ENCODE peak calls at places on chromosomes 1 and 21, in four cellular contexts. One of them, this sample, is unnamed.

GRCh38 chr1:107877092-107877491 is 87.9 kb downstream of the VAV3 start:
- DNase-seq in psoas muscle: no peak
- DNase-seq in foreskin fibroblast: peak
- DNase-seq in body of pancreas: no peak
- DNase-seq in this sample: no peak

GRCh38 chr1:198443374-198444233 is 96.9 kb downstream of the ATP6V1G3 start:
- DNase-seq in psoas muscle: no peak
- DNase-seq in foreskin fibroblast: peak
- DNase-seq in body of pancreas: no peak
- DNase-seq in this sample: peak

GRCh38 chr1:18603212-18603852 is 27.3 kb upstream of the PAX7 start:
- DNase-seq in psoas muscle: no peak
- DNase-seq in foreskin fibroblast: no peak
- DNase-seq in body of pancreas: no peak
- DNase-seq in this sample: no peak

GRCh38 chr1:157639800-157640199 is 41.9 kb upstream of the FCRL4 start:
- DNase-seq in psoas muscle: no peak
- DNase-seq in foreskin fibroblast: no peak
- DNase-seq in body of pancreas: no peak
- DNase-seq in this sample: no peak

GRCh38 chr21:34147835-34148804 is 74.7 kb downstream of the MRPS6 start:
- DNase-seq in psoas muscle: no peak
- DNase-seq in foreskin fibroblast: peak
- DNase-seq in body of pancreas: no peak
- DNase-seq in this sample: no peak

GRCh38 chr21:46128106-46128982 is 27.0 kb downstream of the FTCD start:
- DNase-seq in psoas muscle: no peak
- DNase-seq in foreskin fibroblast: peak
- DNase-seq in body of pancreas: no peak
- DNase-seq in this sample: no peak

GRCh38 chr1:78411707-78412106 is 79.1 kb upstream of the PTGFR start:
- DNase-seq in psoas muscle: no peak
- DNase-seq in foreskin fibroblast: no peak
- DNase-seq in body of pancreas: no peak
- DNase-seq in this sample: no peak

GRCh38 chr21:46065215-46065992 is 32.5 kb upstream of the COL6A2 start:
- DNase-seq in psoas muscle: peak
- DNase-seq in foreskin fibroblast: peak
- DNase-seq in body of pancreas: no peak
- DNase-seq in this sample: no peak

GRCh38 chr21:15140321-15141019 is 75.7 kb upstream of the NRIP1 start:
- DNase-seq in psoas muscle: no peak
- DNase-seq in foreskin fibroblast: no peak
- DNase-seq in body of pancreas: peak
- DNase-seq in this sample: no peak

GRCh38 chr1:245764040-245764439 is 609.3 kb downstream of the KIF26B start:
- DNase-seq in psoas muscle: no peak
- DNase-seq in foreskin fibroblast: peak
- DNase-seq in body of pancreas: no peak
- DNase-seq in this sample: no peak

GRCh38 chr1:212034516-212035122 is 738 bp downstream of the INTS7 start:
- DNase-seq in psoas muscle: no peak
- DNase-seq in foreskin fibroblast: no peak
- DNase-seq in body of pancreas: no peak
- DNase-seq in this sample: no peak

GRCh38 chr1:198763298-198763714 is 124.5 kb downstream of the PTPRC start:
- DNase-seq in psoas muscle: no peak
- DNase-seq in foreskin fibroblast: peak
- DNase-seq in body of pancreas: no peak
- DNase-seq in this sample: no peak

GRCh38 chr1:113818585-113818984 is 6.3 kb upstream of the RSBN1 start:
- DNase-seq in psoas muscle: no peak
- DNase-seq in foreskin fibroblast: no peak
- DNase-seq in body of pancreas: no peak
- DNase-seq in this sample: no peak

GRCh38 chr1:96374076-96374762 is 347.4 kb upstream of the PTBP2 start:
- DNase-seq in psoas muscle: no peak
- DNase-seq in foreskin fibroblast: peak
- DNase-seq in body of pancreas: no peak
- DNase-seq in this sample: no peak

GRCh38 chr1:60504206-60504868 is 430.8 kb upstream of the C1orf87 start:
- DNase-seq in psoas muscle: no peak
- DNase-seq in foreskin fibroblast: peak
- DNase-seq in body of pancreas: no peak
- DNase-seq in this sample: no peak

GRCh38 chr1:164764333-164764732 is 205.3 kb downstream of the PBX1 start:
- DNase-seq in psoas muscle: no peak
- DNase-seq in foreskin fibroblast: peak
- DNase-seq in body of pancreas: no peak
- DNase-seq in this sample: no peak

GRCh38 chr21:45130324-45130774 is 56.0 kb downstream of the ADARB1 start:
- DNase-seq in psoas muscle: no peak
- DNase-seq in foreskin fibroblast: peak
- DNase-seq in body of pancreas: no peak
- DNase-seq in this sample: peak

GRCh38 chr1:189429610-189430009 is 1048.1 kb downstream of the BRINP3 start:
- DNase-seq in psoas muscle: no peak
- DNase-seq in foreskin fibroblast: peak
- DNase-seq in body of pancreas: no peak
- DNase-seq in this sample: no peak

GRCh38 chr21:16071082-16071481 is 341.3 kb downstream of the USP25 start:
- DNase-seq in psoas muscle: peak
- DNase-seq in foreskin fibroblast: peak
- DNase-seq in body of pancreas: no peak
- DNase-seq in this sample: no peak

GRCh38 chr1:172670791-172671190 is 11.9 kb downstream of the FASLG start:
- DNase-seq in psoas muscle: no peak
- DNase-seq in foreskin fibroblast: no peak
- DNase-seq in body of pancreas: no peak
- DNase-seq in this sample: no peak

GRCh38 chr1:233140974-233141373 is 154.6 kb downstream of the PCNX2 start:
- DNase-seq in psoas muscle: no peak
- DNase-seq in foreskin fibroblast: peak
- DNase-seq in body of pancreas: no peak
- DNase-seq in this sample: no peak

GRCh38 chr1:164602480-164603093 is 43.6 kb downstream of the PBX1 start:
- DNase-seq in psoas muscle: peak
- DNase-seq in foreskin fibroblast: peak
- DNase-seq in body of pancreas: peak
- DNase-seq in this sample: no peak

GRCh38 chr1:245234217-245235120 is 79.7 kb downstream of the KIF26B start:
- DNase-seq in psoas muscle: no peak
- DNase-seq in foreskin fibroblast: no peak
- DNase-seq in body of pancreas: peak
- DNase-seq in this sample: no peak

GRCh38 chr1:40668769-40669525 is 3.5 kb upstream of the RIMS3 start:
- DNase-seq in psoas muscle: peak
- DNase-seq in foreskin fibroblast: peak
- DNase-seq in body of pancreas: peak
- DNase-seq in this sample: no peak

GRCh38 chr1:221435510-221435909 is 306.4 kb downstream of the DUSP10 start:
- DNase-seq in psoas muscle: no peak
- DNase-seq in foreskin fibroblast: peak
- DNase-seq in body of pancreas: no peak
- DNase-seq in this sample: no peak

GRCh38 chr1:204706838-204707509 is 21.4 kb upstream of the LRRN2 start:
- DNase-seq in psoas muscle: no peak
- DNase-seq in foreskin fibroblast: no peak
- DNase-seq in body of pancreas: no peak
- DNase-seq in this sample: no peak

GRCh38 chr1:179831225-179831624 is 46.4 kb downstream of the TOR1AIP2 start:
- DNase-seq in psoas muscle: no peak
- DNase-seq in foreskin fibroblast: no peak
- DNase-seq in body of pancreas: no peak
- DNase-seq in this sample: no peak

GRCh38 chr1:57017717-57018116 is 51.9 kb upstream of the C8B start:
- DNase-seq in psoas muscle: no peak
- DNase-seq in foreskin fibroblast: peak
- DNase-seq in body of pancreas: no peak
- DNase-seq in this sample: no peak

GRCh38 chr1:24551910-24552571 is 3.8 kb upstream of the NCMAP start:
- DNase-seq in psoas muscle: no peak
- DNase-seq in foreskin fibroblast: no peak
- DNase-seq in body of pancreas: no peak
- DNase-seq in this sample: peak

GRCh38 chr1:12063141-12064072 is at the start of gene TNFRSF8:
- DNase-seq in psoas muscle: no peak
- DNase-seq in foreskin fibroblast: peak
- DNase-seq in body of pancreas: no peak
- DNase-seq in this sample: no peak

GRCh38 chr1:111227875-111228747 is 598 bp downstream of the CHI3L2 start:
- DNase-seq in psoas muscle: no peak
- DNase-seq in foreskin fibroblast: peak
- DNase-seq in body of pancreas: peak
- DNase-seq in this sample: no peak

GRCh38 chr21:41769521-41769920 is 2.7 kb upstream of the RIPK4 start:
- DNase-seq in psoas muscle: no peak
- DNase-seq in foreskin fibroblast: no peak
- DNase-seq in body of pancreas: no peak
- DNase-seq in this sample: no peak

GRCh38 chr21:41767606-41768370 is 936 bp upstream of the RIPK4 start:
- DNase-seq in psoas muscle: no peak
- DNase-seq in foreskin fibroblast: peak
- DNase-seq in body of pancreas: no peak
- DNase-seq in this sample: no peak

GRCh38 chr21:41769933-41770332 is 3.1 kb upstream of the RIPK4 start:
- DNase-seq in psoas muscle: no peak
- DNase-seq in foreskin fibroblast: no peak
- DNase-seq in body of pancreas: no peak
- DNase-seq in this sample: no peak

GRCh38 chr21:41769106-41769505 is 2.3 kb upstream of the RIPK4 start:
- DNase-seq in psoas muscle: no peak
- DNase-seq in foreskin fibroblast: no peak
- DNase-seq in body of pancreas: no peak
- DNase-seq in this sample: no peak

GRCh38 chr21:41768371-41769042 is 1.7 kb upstream of the RIPK4 start:
- DNase-seq in psoas muscle: no peak
- DNase-seq in foreskin fibroblast: peak
- DNase-seq in body of pancreas: peak
- DNase-seq in this sample: no peak
- TF ChIP-seq CTCF in psoas muscle: no peak
- TF ChIP-seq CTCF in foreskin fibroblast: peak
- TF ChIP-seq CTCF in body of pancreas: no peak
- TF ChIP-seq CTCF in this sample: peak

DNA sequence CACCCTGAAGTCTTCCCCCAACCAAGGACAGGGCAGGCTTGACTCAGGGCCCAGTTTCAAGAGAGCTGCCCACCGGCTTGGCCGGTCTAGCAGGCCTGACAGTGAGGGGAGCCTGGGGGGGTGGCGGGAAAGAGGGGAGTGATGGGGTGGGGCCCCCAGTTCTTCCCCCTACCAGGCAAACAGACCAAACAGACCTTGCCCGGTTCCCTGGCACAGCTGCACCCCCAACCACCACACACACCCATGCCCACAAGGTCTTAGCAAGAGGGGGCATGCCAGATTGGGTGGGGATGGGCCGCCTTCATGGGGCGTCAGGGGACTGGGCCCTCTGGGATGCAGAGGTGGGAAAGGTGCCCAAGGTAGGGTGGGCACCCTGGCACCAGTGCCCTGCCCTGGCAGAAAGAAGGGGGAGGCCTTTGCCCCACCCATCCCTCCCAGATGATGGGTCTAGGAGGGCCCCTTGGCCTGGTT is 8.9 kb downstream of the ZBTB7B start:
- DNase-seq in psoas muscle: no peak
- DNase-seq in foreskin fibroblast: no peak
- DNase-seq in body of pancreas: no peak
- DNase-seq in this sample: no peak
- H3K4me3 ChIP-seq in psoas muscle: no peak
- H3K4me3 ChIP-seq in foreskin fibroblast: no peak
- H3K4me3 ChIP-seq in body of pancreas: no peak
- H3K4me3 ChIP-seq in this sample: no peak

DNA sequence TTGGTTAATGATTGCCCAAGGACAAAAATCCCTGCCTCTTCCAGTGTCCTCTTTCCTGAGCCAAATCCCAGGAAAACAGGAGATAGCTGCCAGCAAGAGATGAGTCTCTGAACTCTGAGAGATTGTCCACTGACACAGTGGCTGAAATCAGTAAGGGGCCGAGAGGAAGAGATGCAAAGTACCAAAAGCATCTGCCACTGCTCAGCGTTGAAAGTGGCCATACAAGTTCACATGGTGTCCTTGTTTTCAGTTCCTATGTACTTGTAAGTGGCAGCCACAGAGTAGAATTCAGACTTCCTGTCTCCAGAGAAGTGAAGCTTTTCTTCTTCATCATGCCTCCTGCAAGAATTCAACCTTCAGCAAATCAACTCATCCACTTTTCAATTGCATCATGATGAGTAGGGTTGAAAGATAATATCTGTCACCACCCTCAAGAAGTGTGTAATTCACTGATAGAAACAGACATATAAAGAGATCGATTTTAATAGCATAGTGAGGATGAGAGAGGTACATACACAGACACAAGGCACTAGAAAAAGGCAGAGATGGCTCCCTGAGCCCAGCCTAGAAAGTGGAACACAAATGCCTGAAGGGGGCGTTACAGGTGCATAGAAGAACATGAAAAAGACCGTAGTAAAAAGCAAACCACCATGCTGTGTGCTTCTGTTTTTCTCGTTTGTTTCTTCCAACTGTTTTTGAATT is 185.8 kb downstream of the MRPL39 start:
- DNase-seq in psoas muscle: no peak
- DNase-seq in foreskin fibroblast: peak
- DNase-seq in body of pancreas: no peak
- DNase-seq in this sample: no peak
- TF ChIP-seq CTCF in psoas muscle: peak
- TF ChIP-seq CTCF in foreskin fibroblast: peak
- TF ChIP-seq CTCF in body of pancreas: peak
- TF ChIP-seq CTCF in this sample: peak

DNA sequence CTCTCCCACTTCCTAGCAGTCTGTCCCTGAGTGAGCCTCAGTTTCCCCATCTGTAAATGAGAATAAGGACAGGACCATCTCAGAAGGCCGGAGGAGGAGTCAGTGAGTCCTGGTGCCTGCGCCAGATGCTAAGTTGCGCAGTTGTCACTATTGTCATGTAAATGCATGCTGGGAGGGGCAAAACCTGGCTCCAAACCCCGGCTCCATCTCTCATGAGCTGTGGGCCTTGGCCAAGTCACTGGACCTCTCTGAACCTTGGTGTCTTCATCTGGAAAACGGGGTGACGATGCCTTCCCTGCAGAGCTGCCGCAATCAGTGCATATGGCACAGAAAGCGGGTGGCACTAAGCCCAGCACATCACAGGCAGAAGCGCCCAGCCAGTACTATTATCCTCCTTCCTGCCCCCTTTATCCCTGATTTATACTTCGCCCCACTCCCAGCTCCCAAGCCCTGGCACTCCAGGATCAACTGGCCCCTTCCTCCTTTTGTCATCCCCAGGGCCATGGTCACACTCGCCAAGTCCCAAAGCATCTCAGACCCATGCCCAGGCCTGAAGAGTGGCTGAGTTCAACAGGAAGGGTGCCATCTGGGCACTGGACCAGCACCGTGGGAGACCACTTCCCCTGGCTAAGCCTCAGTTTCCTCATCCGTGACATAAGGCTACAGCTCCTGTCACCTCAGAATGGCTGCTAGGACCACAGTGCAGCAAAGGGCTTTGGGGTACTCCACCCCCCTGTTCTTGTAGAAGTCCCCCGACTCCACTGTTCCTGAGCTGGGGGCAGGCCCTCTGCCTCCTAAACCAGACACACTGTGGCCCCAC is 4.3 kb upstream of the PLEKHG5 start:
- DNase-seq in psoas muscle: no peak
- DNase-seq in foreskin fibroblast: no peak
- DNase-seq in body of pancreas: no peak
- DNase-seq in this sample: no peak
- H3K4me3 ChIP-seq in psoas muscle: peak
- H3K4me3 ChIP-seq in foreskin fibroblast: peak
- H3K4me3 ChIP-seq in body of pancreas: no peak
- H3K4me3 ChIP-seq in this sample: no peak